ENCODE peak calls at places on chromosomes 11 and 22, in four cellular contexts. P is heart left ventricle, Y is H9, E is RWPE2. T is an unnamed sample.

GRCh38 chr11:112723676-112724075 is 237.5 kb upstream of the NCAM1 start:
- DNase-seq in P (no peak), Y (no peak), E (no peak), T (no peak)

GRCh38 chr22:23142546-23143105 is 836 bp upstream of the RSPH14 start:
- DNase-seq in P (no peak), Y (no peak), E (no peak), T (no peak)

GRCh38 chr11:118343248-118343647 is 743 bp upstream of the CD3D start:
- DNase-seq in P (no peak), Y (no peak), E (no peak), T (no peak)

GRCh38 chr11:37849731-37850130 is 1251.7 kb upstream of the RAG2 start:
- DNase-seq in P (no peak), Y (no peak), E (no peak), T (no peak)

GRCh38 chr11:58061813-58062212 is 31.1 kb downstream of the OR6Q1 start:
- DNase-seq in P (no peak), Y (no peak), E (no peak), T (no peak)

GRCh38 chr11:70660059-70660888 is 261.9 kb downstream of the CTTN start:
- DNase-seq in P (no peak), Y (no peak), E (no peak), T (no peak)

GRCh38 chr22:45784357-45785277 is 113.0 kb downstream of the ATXN10 start:
- DNase-seq in P (peak; percentile 41), Y (no peak), E (no peak), T (no peak)

GRCh38 chr11:124837491-124837856 is 27.8 kb upstream of the ROBO3 start:
- DNase-seq in P (no peak), Y (peak; percentile 46), E (no peak), T (peak; percentile 74)

GRCh38 chr22:17237031-17237668 is 17.9 kb upstream of the ADA2 start:
- DNase-seq in P (no peak), Y (no peak), E (no peak), T (no peak)

DNA sequence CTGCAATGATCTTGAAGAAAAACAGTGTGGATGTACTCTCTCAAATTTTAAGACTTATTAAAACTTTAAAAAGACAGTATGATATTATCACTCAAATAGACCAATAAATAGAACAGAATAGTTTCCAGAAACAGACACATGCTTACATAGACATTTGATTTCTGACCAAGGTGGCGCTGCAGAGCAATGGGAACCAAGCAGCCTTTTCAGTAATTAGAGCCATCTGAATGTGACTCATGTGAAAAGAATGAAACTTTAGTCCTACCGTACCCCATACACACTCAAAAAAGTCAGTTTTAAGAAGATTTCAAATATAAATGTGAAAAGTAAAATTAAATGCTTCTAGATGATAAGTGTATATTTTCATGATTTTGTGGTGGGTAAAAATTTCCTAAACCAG is 74.2 kb upstream of the MS4A8 start:
- DNase-seq in P (no peak), Y (peak; percentile 47), E (no peak), T (peak; percentile 42)
- TF ChIP-seq CTCF in P (no peak), Y (peak; percentile 72), E (peak; percentile 44), T (peak; percentile 37)

GRCh38 chr11:133413726-133414125 is 118.6 kb downstream of the OPCML start:
- DNase-seq in P (no peak), Y (no peak), E (no peak), T (no peak)
- TF ChIP-seq CTCF in P (no peak), Y (no peak), E (no peak), T (no peak)

GRCh38 chr11:92225563-92226308 is 1.1 kb downstream of the FAT3 start:
- DNase-seq in P (peak; percentile 27), Y (peak; percentile 64), E (peak; percentile 49), T (no peak)

GRCh38 chr11:92227954-92228935 is 3.6 kb downstream of the FAT3 start:
- DNase-seq in P (no peak), Y (no peak), E (no peak), T (no peak)

GRCh38 chr11:92225206-92225562 is 566 bp downstream of the FAT3 start:
- DNase-seq in P (no peak), Y (no peak), E (peak; percentile 43), T (no peak)

GRCh38 chr11:92226331-92227232 is 2.0 kb downstream of the FAT3 start:
- DNase-seq in P (no peak), Y (peak; percentile 77), E (no peak), T (no peak)

GRCh38 chr11:92227233-92227593 is 2.6 kb downstream of the FAT3 start:
- DNase-seq in P (no peak), Y (peak; percentile 44), E (no peak), T (no peak)
- TF ChIP-seq CTCF in P (no peak), Y (no peak), E (no peak), T (no peak)

GRCh38 chr11:18264677-18265542 is 1.2 kb upstream of the SAA1 start:
- DNase-seq in P (no peak), Y (no peak), E (no peak), T (no peak)

GRCh38 chr11:18271206-18271605 is 5.1 kb downstream of the SAA1 start:
- DNase-seq in P (no peak), Y (no peak), E (no peak), T (no peak)

GRCh38 chr11:18265949-18266348 is at the start of gene SAA1:
- DNase-seq in P (no peak), Y (no peak), E (no peak), T (no peak)

GRCh38 chr11:18270102-18270501 is 4.0 kb downstream of the SAA1 start:
- DNase-seq in P (no peak), Y (no peak), E (no peak), T (no peak)
- TF ChIP-seq CTCF in P (no peak), Y (peak; percentile 30), E (peak; percentile 12), T (no peak)

DNA sequence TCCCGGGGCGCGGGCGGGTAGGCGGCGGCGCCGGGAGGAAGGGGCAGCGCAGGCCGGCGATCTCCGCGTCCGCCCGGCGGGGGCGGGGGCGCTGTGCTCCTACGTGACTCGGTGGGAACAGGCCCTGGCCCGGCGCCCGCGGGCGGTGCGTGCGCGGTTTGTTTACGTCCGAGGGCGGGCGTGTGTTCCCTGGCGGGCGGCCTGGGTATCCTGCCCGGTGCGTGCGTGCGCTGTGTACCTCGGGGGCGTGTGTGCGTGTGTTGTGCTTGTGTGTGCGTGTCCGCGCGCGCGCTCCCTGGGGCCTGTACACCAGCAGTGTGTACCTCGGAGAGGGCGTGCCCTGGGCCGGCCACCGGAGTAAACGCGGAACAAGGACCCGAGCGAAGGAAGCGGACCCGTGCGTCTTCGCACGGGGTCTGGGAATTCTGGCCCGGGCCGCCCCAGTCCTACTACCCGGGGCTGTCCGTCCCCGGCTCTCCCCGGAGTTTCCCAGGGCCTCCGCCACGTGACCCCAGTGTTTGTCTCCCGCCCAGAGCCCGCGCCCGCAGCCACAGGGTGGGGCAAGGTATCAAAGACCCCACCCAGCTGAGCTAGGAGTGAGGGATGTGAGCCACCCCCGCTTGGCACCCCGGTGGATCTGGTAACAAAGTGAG is 769 bp downstream of the MAFF start:
- DNase-seq in P (peak; percentile 89), Y (peak; percentile 43), E (no peak), T (peak; percentile 57)
- TF ChIP-seq CTCF in P (no peak), Y (peak; percentile 33), E (peak; percentile 35), T (no peak)

GRCh38 chr11:116840224-116840745 is 2.9 kb upstream of the APOA1 start:
- DNase-seq in P (no peak), Y (peak; percentile 50), E (no peak), T (no peak)
- TF ChIP-seq CTCF in P (no peak), Y (peak; percentile 45), E (no peak), T (peak; percentile 37)

T was measured in Caco-2.